ENCODE peak calls at places on chromosomes 12 and 14, in ten cellular contexts. K is cardiac fibroblast, Q is AG09309, H is cardiac muscle cell, U is nephron progenitor cell, A is WTC11, F is AG04450, G is lower leg skin, I is AG10803, X is choroid plexus epithelial cell. Z is an unnamed sample.

GRCh38 chr12:66365718-66366485 is 63.6 kb downstream of the HELB start:
- DNase-seq in H (no peak), F (no peak), I (peak; percentile 1), A (no peak), K (peak; percentile 55), U (no peak), Q (no peak), X (peak; percentile 68), G (no peak), Z (no peak)

GRCh38 chr12:21697829-21698630 is 40.4 kb upstream of the LDHB start:
- DNase-seq in X (peak; percentile 64), A (no peak), H (peak; percentile 41), Q (no peak), I (peak; percentile 38), U (no peak), G (no peak), F (peak; percentile 11), K (peak; percentile 61), Z (no peak)

GRCh38 chr12:80641936-80642335 is 65.5 kb upstream of the MYF6 start:
- DNase-seq in I (no peak), K (no peak), A (no peak), U (no peak), G (no peak), X (no peak), Q (no peak), F (no peak), H (no peak), Z (no peak)

GRCh38 chr12:29133141-29133540 is 15.9 kb upstream of the FAR2 start:
- DNase-seq in K (no peak), X (no peak), F (no peak), I (peak; percentile 4), G (no peak), A (no peak), U (no peak), Q (no peak), H (no peak), Z (no peak)

GRCh38 chr12:6535960-6536847 is 1.9 kb downstream of the GAPDH start:
- DNase-seq in I (no peak), K (no peak), H (no peak), G (no peak), A (no peak), F (no peak), X (no peak), Q (no peak), U (no peak), Z (no peak)

GRCh38 chr14:104989236-104989950 is 3.8 kb downstream of the CLBA1 start:
- DNase-seq in H (no peak), F (no peak), A (no peak), Q (no peak), I (no peak), U (no peak), X (no peak), G (no peak), K (no peak), Z (no peak)

GRCh38 chr12:131066207-131066885 is 112.6 kb downstream of the ADGRD1 start:
- DNase-seq in K (no peak), A (no peak), U (no peak), F (no peak), Q (no peak), X (no peak), H (no peak), I (no peak), G (peak; percentile 80), Z (no peak)

GRCh38 chr12:89370850-89371249 is 18.5 kb upstream of the DUSP6 start:
- DNase-seq in F (no peak), Q (no peak), H (no peak), X (peak; percentile 74), G (no peak), K (peak; percentile 78), A (no peak), U (no peak), I (peak; percentile 88), Z (no peak)

GRCh38 chr12:34163443-34163842 is 141.1 kb downstream of the ALG10 start:
- DNase-seq in G (no peak), U (no peak), X (no peak), I (no peak), K (no peak), F (no peak), Q (no peak), A (no peak), H (no peak), Z (no peak)

GRCh38 chr12:58459191-58459590 is 461.1 kb downstream of the LRIG3 start:
- DNase-seq in K (no peak), X (peak; percentile 53), Q (no peak), F (no peak), A (no peak), U (no peak), I (peak; percentile 13), H (no peak), G (no peak), Z (no peak)

GRCh38 chr12:28191690-28192089 is 1.4 kb downstream of the CCDC91 start:
- DNase-seq in G (no peak), A (no peak), X (peak; percentile 37), I (peak; percentile 27), U (no peak), Q (no peak), K (peak; percentile 47), H (no peak), F (no peak), Z (no peak)

GRCh38 chr14:29757711-29758233 is 169.9 kb downstream of the PRKD1 start:
- DNase-seq in H (no peak), A (no peak), U (no peak), Q (no peak), K (no peak), X (no peak), F (no peak), I (no peak), G (no peak), Z (no peak)

GRCh38 chr14:31700282-31701074 is 139.3 kb downstream of the NUBPL start:
- DNase-seq in H (no peak), A (no peak), I (no peak), Q (no peak), X (no peak), K (no peak), G (no peak), U (no peak), F (no peak), Z (no peak)

DNA sequence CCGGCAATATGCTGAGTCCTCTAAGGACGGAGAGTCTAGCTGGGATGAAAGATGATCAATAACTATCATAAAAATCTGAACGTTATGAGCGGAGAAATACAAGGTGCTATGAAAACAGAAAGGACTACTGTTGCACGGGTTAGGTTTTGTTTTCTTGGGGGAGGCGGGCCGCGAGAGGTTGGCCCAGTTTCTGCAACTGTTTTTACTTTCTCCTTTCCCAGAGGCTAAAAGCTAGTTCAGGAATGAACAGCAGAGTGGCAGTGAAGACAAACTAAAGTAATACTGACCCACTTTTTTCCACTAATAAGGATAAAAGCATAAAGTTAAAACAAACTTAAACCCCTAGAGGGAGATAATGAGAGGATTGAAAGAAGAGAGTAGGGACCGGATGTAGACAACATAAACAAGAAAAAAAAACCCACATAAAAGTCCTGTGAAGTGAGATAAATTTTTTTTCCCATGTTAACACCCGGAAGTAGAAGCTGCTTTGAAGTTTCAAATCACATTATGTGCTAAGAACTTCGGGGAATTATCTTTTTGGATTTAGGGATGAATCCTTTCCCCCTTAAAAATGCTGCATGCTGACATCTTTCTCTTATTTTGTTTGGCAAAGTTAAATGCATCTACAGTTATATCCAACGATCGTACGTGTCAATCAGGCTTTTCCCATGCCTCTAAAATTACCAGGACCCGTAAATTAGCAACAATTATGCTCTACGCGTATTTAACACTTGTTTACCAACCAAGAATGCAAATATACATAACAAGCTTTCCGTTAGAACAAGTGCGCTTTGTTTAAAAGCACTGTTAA is 1.0 kb upstream of the CDK17 start:
- DNase-seq in G (no peak), H (peak; percentile 4), I (peak; percentile 84), U (no peak), F (peak; percentile 61), X (peak; percentile 93), A (no peak), K (peak; percentile 92), Q (no peak), Z (no peak)
- TF ChIP-seq CTCF in G (no peak), H (peak; percentile 43), I (peak; percentile 64), U (peak; percentile 35), F (peak; percentile 60), X (peak; percentile 56), A (no peak), K (peak; percentile 45), Q (peak; percentile 36), Z (no peak)

DNA sequence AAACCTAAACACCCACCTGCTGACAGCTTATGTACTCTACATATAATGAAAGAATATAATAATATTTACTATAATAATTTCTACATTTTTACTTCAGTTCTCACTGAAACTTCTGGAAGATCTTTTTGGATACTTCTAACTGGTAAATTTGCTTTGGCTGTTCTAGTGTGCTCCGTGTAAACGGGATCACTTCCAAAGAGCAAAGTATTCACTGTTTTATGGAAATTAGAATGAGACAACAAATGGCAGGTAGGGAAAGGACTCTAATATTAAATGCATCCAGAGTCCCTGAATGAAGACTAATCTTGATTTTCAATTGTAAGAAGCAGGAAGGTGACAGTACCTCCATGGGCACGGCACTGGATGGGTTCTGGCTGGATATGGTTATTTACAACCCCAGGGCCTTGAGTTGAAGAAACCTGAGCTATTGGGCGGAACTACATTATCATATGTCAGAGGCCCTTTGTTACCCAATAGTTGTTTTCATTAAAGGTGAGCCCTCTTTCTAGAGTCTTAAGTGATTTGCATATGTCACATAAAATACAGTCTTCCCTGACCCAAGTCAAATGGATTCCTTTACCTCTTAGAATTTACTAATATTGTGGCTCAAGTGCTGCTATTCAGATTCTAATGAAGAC is 10.7 kb downstream of the ERP29 start:
- DNase-seq in K (no peak), U (no peak), G (no peak), X (no peak), A (no peak), I (no peak), F (no peak), H (no peak), Q (no peak), Z (no peak)
- TF ChIP-seq CTCF in K (no peak), U (no peak), G (no peak), X (no peak), A (no peak), I (no peak), F (no peak), H (no peak), Q (no peak), Z (no peak)

GRCh38 chr14:22434030-22434429 is 155.0 kb downstream of the DAD1 start:
- DNase-seq in A (no peak), F (no peak), X (no peak), I (no peak), H (no peak), Q (no peak), U (no peak), K (no peak), G (no peak), Z (no peak)
- TF ChIP-seq CTCF in A (no peak), F (peak; percentile 16), X (peak; percentile 18), I (peak; percentile 24), H (no peak), Q (no peak), U (no peak), K (no peak), G (no peak), Z (no peak)

DNA sequence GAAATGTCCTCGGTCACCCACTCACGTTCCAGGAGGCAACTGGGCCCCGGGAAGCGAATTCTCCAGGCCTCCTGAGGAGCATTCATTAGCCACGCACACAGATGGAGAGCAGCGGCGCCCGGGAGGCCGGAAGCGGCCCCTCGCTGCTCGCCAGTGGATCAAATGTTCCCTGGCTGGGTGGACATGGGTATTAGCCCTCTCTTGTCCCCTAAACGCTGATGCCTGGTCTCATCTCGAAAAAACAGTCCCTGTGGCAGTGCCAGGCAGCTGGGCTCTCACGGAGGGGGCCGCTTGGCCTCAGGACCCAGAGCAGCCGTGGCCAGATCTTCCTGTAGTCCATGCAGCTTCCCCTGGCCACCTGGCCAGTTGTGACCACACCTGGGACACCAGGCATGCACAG is 59.0 kb upstream of the DLK1 start:
- DNase-seq in I (no peak), Q (no peak), X (no peak), U (no peak), K (no peak), G (no peak), H (no peak), A (no peak), F (no peak), Z (no peak)
- TF ChIP-seq CTCF in I (no peak), Q (no peak), X (no peak), U (no peak), K (no peak), G (no peak), H (no peak), A (no peak), F (no peak), Z (no peak)

Z was measured in omental fat pad.